ENCODE peak calls at places on chromosomes 4 and X, in five cellular contexts. N, Y, A, B and H are unnamed samples.

GRCh38 chrX:154748712-154749339 is 2.1 kb downstream of the GAB3 start:
- DNase-seq in N (peak), Y (peak), A (no peak), B (no peak), H (peak)

GRCh38 chrX:150731795-150732194 is 38.6 kb downstream of the MTMR1 start:
- DNase-seq in N (peak), Y (no peak), A (no peak), B (no peak), H (no peak)

GRCh38 chr4:72875138-72875537 is 194.4 kb downstream of the COX18 start:
- DNase-seq in N (no peak), Y (no peak), A (no peak), B (no peak), H (no peak)

GRCh38 chr4:7108046-7108625 is 40.3 kb upstream of the GRPEL1 start:
- DNase-seq in N (no peak), Y (no peak), A (no peak), B (no peak), H (no peak)

GRCh38 chr4:67744561-67745283 is 9.5 kb downstream of the GNRHR start:
- DNase-seq in N (peak), Y (no peak), A (no peak), B (no peak), H (no peak)

GRCh38 chr4:40185830-40186664 is 10.8 kb upstream of the RHOH start:
- DNase-seq in N (peak), Y (no peak), A (no peak), B (no peak), H (no peak)

GRCh38 chr4:7649741-7650531 is 215.2 kb upstream of the PSAPL1 start:
- DNase-seq in N (peak), Y (no peak), A (no peak), B (peak), H (no peak)

GRCh38 chr4:99356992-99357391 is 4.4 kb upstream of the ADH1C start:
- DNase-seq in N (no peak), Y (no peak), A (no peak), B (no peak), H (no peak)

GRCh38 chr4:127236875-127237274 is 395.9 kb upstream of the INTU start:
- DNase-seq in N (peak), Y (no peak), A (no peak), B (no peak), H (no peak)

GRCh38 chrX:41688154-41688553 is 619 bp upstream of the GPR34 start:
- DNase-seq in N (no peak), Y (no peak), A (no peak), B (no peak), H (no peak)

GRCh38 chr4:21888195-21888976 is 60.2 kb downstream of the KCNIP4 start:
- DNase-seq in N (peak), Y (no peak), A (no peak), B (no peak), H (no peak)

GRCh38 chr4:187504974-187505797 is 490.4 kb upstream of the ZFP42 start:
- DNase-seq in N (no peak), Y (no peak), A (no peak), B (no peak), H (no peak)

GRCh38 chrX:49230500-49231232 is 2.5 kb downstream of the CACNA1F start:
- DNase-seq in N (peak), Y (peak), A (peak), B (peak), H (peak)

GRCh38 chr4:186485621-186486062 is 69.7 kb downstream of the MTNR1A start:
- DNase-seq in N (no peak), Y (no peak), A (peak), B (no peak), H (peak)

GRCh38 chrX:17014216-17014615 is 67.8 kb downstream of the REPS2 start:
- DNase-seq in N (no peak), Y (no peak), A (no peak), B (no peak), H (no peak)

GRCh38 chr4:89496851-89497250 is 189.3 kb upstream of the GPRIN3 start:
- DNase-seq in N (peak), Y (no peak), A (no peak), B (no peak), H (no peak)

GRCh38 chrX:43703211-43703791 is 47.2 kb downstream of the MAOA start:
- DNase-seq in N (peak), Y (no peak), A (no peak), B (no peak), H (no peak)

GRCh38 chr4:59571805-59572430 is 1628.2 kb upstream of the ADGRL3 start:
- DNase-seq in N (no peak), Y (no peak), A (no peak), B (no peak), H (no peak)

GRCh38 chr4:180999217-180999616 is 1244.0 kb upstream of the TENM3 start:
- DNase-seq in N (peak), Y (no peak), A (no peak), B (no peak), H (no peak)

GRCh38 chr4:180990931-180991330 is 1252.3 kb upstream of the TENM3 start:
- DNase-seq in N (no peak), Y (no peak), A (no peak), B (no peak), H (no peak)

GRCh38 chr4:180994722-180995121 is 1248.5 kb upstream of the TENM3 start:
- DNase-seq in N (no peak), Y (no peak), A (no peak), B (no peak), H (no peak)

GRCh38 chr4:180993179-180993841 is 1249.9 kb upstream of the TENM3 start:
- DNase-seq in N (no peak), Y (no peak), A (no peak), B (no peak), H (no peak)
- TF ChIP-seq CTCF in N (no peak), Y (no peak), A (no peak), B (no peak), H (no peak)

DNA sequence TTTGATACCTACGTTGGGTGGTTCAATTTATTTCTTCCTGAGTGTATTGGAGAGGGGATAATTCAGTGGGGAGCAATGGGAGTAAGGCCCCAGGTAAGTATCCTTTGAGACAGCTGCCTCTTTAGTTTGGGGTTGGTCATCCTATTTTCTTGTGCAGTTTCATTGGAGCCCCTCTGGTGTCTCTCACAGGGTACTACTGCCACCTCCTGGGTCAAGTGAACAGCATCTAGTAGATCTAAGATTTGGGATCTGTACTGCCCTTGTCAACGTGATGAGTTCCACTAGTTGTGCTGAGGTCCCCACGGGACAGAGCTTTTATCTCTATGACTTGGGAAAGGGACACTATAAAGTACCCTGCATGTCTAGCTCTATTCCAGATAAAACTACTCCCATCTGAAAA is 80.6 kb downstream of the PBDC1 start:
- DNase-seq in N (peak), Y (peak), A (peak), B (peak), H (no peak)
- TF ChIP-seq CTCF in N (peak), Y (peak), A (peak), B (peak), H (no peak)

GRCh38 chrX:1205681-1206611 is 6.5 kb downstream of the CRLF2 start:
- DNase-seq in N (peak), Y (no peak), A (no peak), B (peak), H (peak)

GRCh38 chrX:1207496-1208025 is 4.9 kb downstream of the CRLF2 start:
- DNase-seq in N (no peak), Y (no peak), A (no peak), B (no peak), H (no peak)

GRCh38 chrX:1196436-1196835 is 16.0 kb downstream of the CRLF2 start:
- DNase-seq in N (no peak), Y (no peak), A (no peak), B (no peak), H (no peak)

DNA sequence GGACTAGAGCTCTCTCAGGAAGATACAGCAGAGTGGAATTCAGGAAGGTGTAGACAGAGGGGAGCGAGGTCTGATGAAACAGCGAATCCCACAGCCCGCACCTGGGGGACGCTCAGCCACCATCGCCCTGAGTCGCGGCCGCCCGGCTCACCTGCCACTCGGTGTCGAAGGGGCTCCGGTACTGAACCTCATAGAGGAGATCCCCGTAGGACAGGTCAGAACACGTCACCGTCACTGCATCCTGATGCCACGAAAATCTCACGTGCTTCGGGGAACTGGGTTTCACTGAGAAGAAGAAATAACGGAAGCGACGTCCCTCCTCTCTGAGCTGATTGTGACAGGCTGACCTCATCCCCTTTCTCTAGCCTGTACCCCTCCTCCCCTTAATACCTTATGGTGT is 10.2 kb downstream of the CRLF2 start:
- DNase-seq in N (no peak), Y (no peak), A (no peak), B (no peak), H (no peak)
- TF ChIP-seq CTCF in N (no peak), Y (no peak), A (no peak), B (no peak), H (no peak)

GRCh38 chr4:48779095-48779997 is 733 bp downstream of the FRYL start:
- DNase-seq in N (peak), Y (peak), A (peak), B (peak), H (peak)
- TF ChIP-seq CTCF in N (no peak), Y (no peak), A (no peak), B (no peak), H (peak)

DNA sequence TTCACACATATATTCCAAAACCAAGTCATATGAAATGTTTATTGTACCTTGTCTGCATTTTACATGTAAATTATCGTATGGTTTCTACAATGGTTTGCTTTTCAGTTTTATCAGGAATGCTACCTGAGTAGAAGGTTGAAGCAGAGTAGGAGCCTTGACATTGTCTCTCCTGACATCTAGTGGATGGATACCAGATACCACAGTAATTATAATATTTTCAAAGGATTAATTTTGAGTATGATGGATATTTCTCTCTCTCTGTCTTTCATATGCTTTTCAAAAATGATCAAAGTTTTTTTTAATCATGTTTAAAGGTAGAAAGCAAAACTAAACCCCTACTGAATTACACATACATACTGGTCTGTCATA is 109.4 kb upstream of the KLHL13 start:
- DNase-seq in N (peak), Y (no peak), A (no peak), B (no peak), H (no peak)
- TF ChIP-seq CTCF in N (peak), Y (no peak), A (peak), B (no peak), H (peak)

DNA sequence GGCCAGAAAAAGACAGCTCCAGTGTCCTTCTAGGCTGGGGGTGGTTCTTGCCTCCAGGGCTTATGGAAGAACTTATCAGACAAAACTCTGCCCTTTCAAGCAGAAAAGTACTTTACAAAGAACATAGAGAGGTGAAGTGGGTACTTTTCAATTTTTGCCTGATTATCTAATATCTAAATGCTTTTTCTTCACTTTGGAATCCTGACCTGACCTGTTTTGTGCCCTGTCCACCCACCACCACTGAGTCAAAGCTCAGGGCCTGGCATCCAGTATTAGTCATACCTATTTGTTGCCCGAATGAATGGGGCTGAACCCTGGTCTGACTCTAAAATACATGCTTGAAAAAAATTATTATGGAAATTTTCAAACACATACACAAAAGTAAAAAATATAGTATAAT is 37.2 kb downstream of the RTL9 start:
- DNase-seq in N (no peak), Y (no peak), A (no peak), B (no peak), H (no peak)
- TF ChIP-seq CTCF in N (no peak), Y (no peak), A (no peak), B (no peak), H (no peak)